ENCODE peak calls at places on chromosomes 6 and 20, in five cellular contexts. P, S, G, I and W are unnamed samples.
A peak's percentile ranks its signal among the peaks of the same experiment; 100 is the strongest.

GRCh38 chr6:118307581-118307980 is 240.5 kb upstream of the PLN start:
- DNase-seq in S (no peak), P (no peak), G (no peak), I (peak; percentile 13), W (no peak)

GRCh38 chr20:46174469-46175126 is 56.5 kb downstream of the CD40 start:
- DNase-seq in P (peak; percentile 27), I (no peak), G (peak; percentile 46), S (peak; percentile 43), W (no peak)

GRCh38 chr6:149963462-149964242 is at the start of gene ULBP1:
- DNase-seq in P (peak; percentile 82), I (peak; percentile 40), G (peak; percentile 58), S (peak; percentile 88), W (no peak)

GRCh38 chr20:6053776-6054688 is at the start of gene LRRN4:
- DNase-seq in S (no peak), G (no peak), P (no peak), I (no peak), W (peak; percentile 87)

GRCh38 chr20:46007671-46008070 is 1.0 kb upstream of the MMP9 start:
- DNase-seq in G (no peak), S (no peak), P (no peak), I (no peak), W (no peak)

GRCh38 chr6:37628611-37629320 is 68.9 kb downstream of the MDGA1 start:
- DNase-seq in G (no peak), P (no peak), S (peak; percentile 73), I (no peak), W (no peak)

GRCh38 chr6:160971151-160971550 is 20.4 kb upstream of the MAP3K4 start:
- DNase-seq in P (no peak), G (no peak), S (no peak), I (no peak), W (no peak)

GRCh38 chr6:162099685-162100084 is 627.9 kb downstream of the PRKN start:
- DNase-seq in G (no peak), I (no peak), S (peak; percentile 88), P (no peak), W (peak; percentile 92)

GRCh38 chr20:52918311-52918710 is 53.8 kb upstream of the TSHZ2 start:
- DNase-seq in I (no peak), P (no peak), S (no peak), G (no peak), W (no peak)

GRCh38 chr6:34718867-34719441 is 22.4 kb upstream of the ILRUN start:
- DNase-seq in P (no peak), G (no peak), S (no peak), I (no peak), W (no peak)
- H3K4me3 ChIP-seq in P (no peak overlapping the region), G (no peak overlapping the region), S (no peak overlapping the region), I (no peak overlapping the region), W (no peak overlapping the region)

GRCh38 chr6:26105842-26106241 is 18.6 kb downstream of the HFE start:
- DNase-seq in I (no peak), P (no peak), S (peak; percentile 55), G (no peak), W (no peak)

GRCh38 chr6:26103141-26103769 is 16.0 kb downstream of the HFE start:
- DNase-seq in I (no peak), S (peak; percentile 73), G (no peak), P (no peak), W (no peak)

GRCh38 chr6:26105109-26105730 is 18.0 kb downstream of the HFE start:
- DNase-seq in I (no peak), S (no peak), P (no peak), G (peak; percentile 46), W (no peak)

GRCh38 chr6:26104457-26105108 is 17.4 kb downstream of the HFE start:
- DNase-seq in G (peak; percentile 88), P (no peak), I (no peak), S (no peak), W (no peak)

DNA sequence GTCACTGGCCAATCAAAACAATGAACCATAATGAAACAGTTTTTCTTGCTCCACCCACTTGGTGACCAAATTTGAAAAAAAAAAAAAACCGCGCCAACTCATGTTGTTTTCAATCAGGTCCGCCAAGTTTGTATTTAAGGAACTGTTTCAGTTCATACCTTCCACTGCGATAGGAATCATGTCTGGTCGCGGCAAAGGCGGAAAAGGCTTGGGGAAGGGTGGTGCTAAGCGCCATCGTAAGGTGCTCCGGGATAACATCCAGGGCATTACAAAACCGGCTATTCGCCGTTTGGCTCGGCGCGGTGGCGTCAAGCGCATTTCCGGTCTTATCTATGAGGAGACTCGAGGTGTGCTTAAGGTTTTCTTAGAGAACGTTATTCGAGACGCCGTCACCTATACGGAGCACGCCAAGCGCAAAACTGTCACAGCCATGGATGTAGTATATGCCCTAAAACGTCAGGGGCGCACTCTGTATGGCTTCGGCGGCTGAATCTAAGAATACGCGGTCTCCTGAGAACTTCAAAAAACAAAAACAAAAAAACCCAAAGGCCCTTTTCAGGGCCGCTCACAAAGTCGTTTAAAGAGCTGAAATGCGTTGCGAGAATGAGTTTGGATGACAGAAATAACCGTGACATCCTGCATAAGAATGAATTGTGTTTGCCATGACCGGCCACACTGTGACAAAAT is 16.7 kb downstream of the HFE start:
- DNase-seq in P (peak; percentile 88), G (peak; percentile 94), S (peak; percentile 97), I (peak; percentile 47), W (peak; percentile 84)
- TF ChIP-seq CTCF in P (peak; percentile 45), G (peak; percentile 65), S (peak; percentile 48), I (peak; percentile 53), W (peak; percentile 48)

GRCh38 chr6:140932909-140933308 is 1199.8 kb upstream of the GJE1 start:
- DNase-seq in G (no peak), P (no peak), I (no peak), S (no peak), W (no peak)
- H3K4me3 ChIP-seq in G (no peak overlapping the region), P (no peak overlapping the region), I (no peak overlapping the region), S (no peak overlapping the region), W (no peak overlapping the region)

GRCh38 chr6:163457637-163458561 is 43.4 kb downstream of the QKI start:
- DNase-seq in S (peak; percentile 90), I (peak; percentile 6), G (no peak), P (no peak), W (peak; percentile 77)
- TF ChIP-seq CTCF in S (no peak), I (no peak), G (no peak), P (no peak), W (peak; percentile 14)